ENCODE peak calls at places on chromosomes 11 and 22, in four cellular contexts. C is IMR-90, U is mesendoderm, A is mesenchymal stem cell. I is an unnamed sample.
A peak's percentile ranks its signal among the peaks of the same experiment; 100 is the strongest.

GRCh38 chr22:19666663-19667593 is 47.4 kb upstream of the SEPTIN5 start:
- DNase-seq in C (peak; percentile 77), U (no peak), A (no peak), I (no peak)

GRCh38 chr22:35648066-35649025 is at the start of gene APOL6:
- DNase-seq in C (peak; percentile 76), U (no peak), A (peak; percentile 95), I (peak; percentile 47)

GRCh38 chr11:88402192-88402715 is 64.7 kb upstream of the CTSC start:
- DNase-seq in C (peak; percentile 90), U (no peak), A (peak; percentile 88), I (no peak)

GRCh38 chr11:69137148-69137844 is 18.4 kb upstream of the SMIM38 start:
- DNase-seq in C (no peak), U (no peak), A (no peak), I (no peak)

GRCh38 chr22:18112440-18112839 is 1.8 kb downstream of the TUBA8 start:
- DNase-seq in C (no peak), U (no peak), A (no peak), I (no peak)

GRCh38 chr11:108016647-108017046 is 7.9 kb downstream of the CUL5 start:
- DNase-seq in C (no peak), U (no peak), A (no peak), I (no peak)

GRCh38 chr11:121754603-121755002 is 301.8 kb upstream of the SORL1-AS1 start:
- DNase-seq in C (peak; percentile 14), U (no peak), A (no peak), I (no peak)

GRCh38 chr11:7511405-7511804 is 2.4 kb upstream of the PPFIBP2 start:
- DNase-seq in C (no peak), U (no peak), A (no peak), I (no peak)

GRCh38 chr22:50314455-50315288 is 7.2 kb upstream of the PLXNB2 start:
- DNase-seq in C (no peak), U (no peak), A (no peak), I (peak; percentile 59)

GRCh38 chr22:36510966-36511881 is 4.4 kb upstream of the FOXRED2 start:
- DNase-seq in C (peak; percentile 51), U (peak; percentile 75), A (peak; percentile 72), I (peak; percentile 68)

GRCh38 chr22:29816128-29816527 is 21.9 kb downstream of the ASCC2 start:
- DNase-seq in C (no peak), U (no peak), A (no peak), I (no peak)

GRCh38 chr11:31757245-31757835 is 53.8 kb downstream of the PAX6 start:
- DNase-seq in C (no peak), U (no peak), A (no peak), I (no peak)

GRCh38 chr22:39468487-39469325 is 11.9 kb downstream of the MGAT3 start:
- DNase-seq in C (no peak), U (no peak), A (no peak), I (no peak)

GRCh38 chr22:39469681-39470461 is 13.1 kb downstream of the MGAT3 start:
- DNase-seq in C (no peak), U (no peak), A (no peak), I (no peak)

GRCh38 chr22:39469326-39469680 is 12.5 kb downstream of the MGAT3 start:
- DNase-seq in C (no peak), U (no peak), A (no peak), I (no peak)

GRCh38 chr22:39471421-39472141 is 14.8 kb downstream of the MGAT3 start:
- DNase-seq in C (peak; percentile 51), U (peak; percentile 80), A (peak; percentile 76), I (no peak)

GRCh38 chr22:39470462-39471335 is 13.9 kb downstream of the MGAT3 start:
- DNase-seq in C (no peak), U (no peak), A (no peak), I (no peak)
- H3K79me1 ChIP-seq in C (no peaks in the 10 kb centered on the region), U (no peaks in the 10 kb centered on the region), A (no peaks in the 10 kb centered on the region), I (no peaks in the 10 kb centered on the region)

GRCh38 chr11:61972112-61972795 is 4.8 kb upstream of the FTH1 start:
- DNase-seq in C (no peak), U (no peak), A (no peak), I (no peak)

GRCh38 chr11:61969838-61970452 is 2.5 kb upstream of the FTH1 start:
- DNase-seq in C (peak; percentile 87), U (no peak), A (peak; percentile 86), I (no peak)

GRCh38 chr11:61972796-61973602 is 5.6 kb upstream of the FTH1 start:
- DNase-seq in C (peak; percentile 91), U (no peak), A (peak; percentile 97), I (no peak)

GRCh38 chr11:61969391-61969758 is 1.9 kb upstream of the FTH1 start:
- DNase-seq in C (no peak), U (no peak), A (no peak), I (no peak)

DNA sequence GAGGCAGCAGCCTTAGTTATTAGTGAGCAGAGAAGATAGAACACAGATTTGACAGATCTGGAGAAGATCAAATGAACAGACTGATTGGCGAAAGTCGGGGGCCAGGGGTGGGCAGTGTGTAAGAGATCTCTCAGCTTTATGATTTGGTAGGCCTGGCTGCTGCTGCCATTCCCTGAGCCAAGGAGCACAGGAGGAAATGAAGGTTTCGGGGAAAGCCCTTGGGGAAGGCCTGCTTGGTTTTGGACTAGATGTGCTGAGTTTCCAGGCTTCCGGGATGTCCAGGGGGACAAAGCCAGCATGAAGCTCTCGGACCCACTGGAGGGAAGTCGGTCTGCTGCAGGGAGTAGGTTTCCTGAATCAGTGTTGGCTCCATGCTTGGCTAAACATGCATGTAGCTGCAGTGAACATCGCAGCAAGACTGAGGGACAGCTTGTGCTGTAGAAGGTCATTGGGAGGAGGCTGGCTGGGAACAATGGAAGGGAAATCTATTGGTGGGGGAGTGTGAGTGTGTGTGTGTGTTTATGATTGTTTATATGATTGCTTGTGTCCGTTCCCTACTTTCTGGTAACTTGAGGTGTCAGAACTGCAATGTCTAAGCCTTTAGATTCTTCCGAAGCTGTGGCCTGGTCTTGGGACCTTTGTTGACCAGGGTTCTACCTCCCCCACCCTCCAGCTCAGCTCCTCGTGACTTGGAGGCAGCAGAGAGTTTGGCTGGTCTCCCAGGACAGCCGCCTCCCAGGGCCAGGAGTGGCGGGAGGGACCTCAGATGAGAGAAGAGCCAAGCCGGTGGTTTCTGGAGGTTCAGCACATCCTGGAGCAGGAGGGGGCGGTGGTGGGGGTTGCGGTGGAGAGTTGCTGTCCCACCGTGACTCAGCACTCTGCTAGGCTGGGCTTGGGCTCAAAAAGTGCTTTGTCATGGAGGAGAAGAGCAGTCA is 4.0 kb upstream of the FTH1 start:
- DNase-seq in C (peak; percentile 99), U (peak; percentile 100), A (peak; percentile 99), I (peak; percentile 86)
- H3K79me1 ChIP-seq in C (peaks cover 7% of the 10 kb centered on the region), U (peaks cover 7% of the 10 kb centered on the region), A (peaks cover 5% of the 10 kb centered on the region), I (no peaks in the 10 kb centered on the region)

DNA sequence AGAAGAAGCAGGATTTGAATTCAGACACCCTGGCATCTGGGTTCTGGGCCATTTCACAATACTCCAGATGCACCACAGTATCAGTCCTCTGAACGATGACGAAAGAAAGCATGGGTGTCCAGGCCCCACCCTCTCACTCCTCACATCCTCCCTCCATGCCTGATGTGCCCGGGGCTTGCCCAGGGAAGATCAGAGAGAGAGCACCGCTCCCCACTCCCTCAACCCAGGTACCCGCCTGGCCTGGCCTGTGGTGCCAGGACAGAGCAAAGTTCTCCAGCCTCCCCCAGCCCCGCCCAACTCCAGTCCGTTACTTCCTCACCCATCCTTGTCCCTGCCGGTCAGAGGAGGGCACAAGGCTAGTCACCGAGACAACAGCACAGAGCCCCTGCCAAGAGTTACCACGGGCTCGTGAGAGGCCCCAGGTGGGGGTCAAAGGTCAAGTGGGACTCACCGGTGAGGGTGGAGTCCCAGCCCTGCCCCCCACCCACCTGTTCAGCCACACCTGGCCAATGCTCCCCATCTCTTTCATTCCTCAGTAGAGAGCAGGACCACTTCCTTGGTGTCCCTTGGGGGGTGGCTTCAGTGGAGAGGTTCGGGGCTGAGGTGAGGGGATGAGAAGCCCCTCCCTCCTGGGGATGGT is 8.1 kb downstream of the BCL9L start:
- DNase-seq in C (peak; percentile 91), U (peak; percentile 48), A (peak; percentile 96), I (no peak)
- H3K79me1 ChIP-seq in C (peaks cover 13% of the 10 kb centered on the region), U (peaks cover 32% of the 10 kb centered on the region), A (no peaks in the 10 kb centered on the region), I (peaks cover 14% of the 10 kb centered on the region)

DNA sequence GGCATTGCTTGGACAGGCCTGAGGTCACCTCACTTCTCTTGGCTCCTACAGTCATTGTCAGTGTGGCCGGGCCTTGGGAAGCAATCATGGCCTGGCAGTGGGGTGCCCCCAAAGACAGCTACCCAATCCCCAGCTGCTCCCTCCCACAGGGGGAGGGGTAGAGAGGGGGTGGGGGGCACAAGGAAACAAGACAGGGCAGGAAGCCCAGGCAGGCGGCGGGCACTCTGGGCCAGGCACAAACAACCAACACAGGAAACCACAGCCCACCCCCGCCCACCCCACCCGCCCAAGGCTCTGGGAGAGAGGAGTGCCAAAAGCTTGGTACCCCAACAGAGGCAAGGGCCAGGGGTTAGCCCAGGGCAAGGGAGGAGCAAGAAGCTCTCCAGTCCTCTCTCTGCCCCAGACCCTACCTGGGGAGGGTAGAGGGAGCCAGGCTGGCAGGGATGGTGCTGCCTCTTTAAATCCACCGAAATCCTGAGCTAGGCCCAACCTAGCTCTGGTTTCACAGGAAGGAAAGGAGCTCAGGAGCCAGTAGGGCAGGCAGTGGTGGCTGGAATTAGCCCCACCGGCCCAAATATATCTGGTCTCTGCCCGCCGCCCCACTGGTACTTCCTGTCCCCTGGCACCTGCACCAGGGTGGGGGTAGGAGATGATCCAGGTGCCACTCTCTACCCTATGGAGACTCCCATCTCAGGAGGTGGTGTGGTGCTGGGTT is 12.2 kb downstream of the BCL9L start:
- DNase-seq in C (no peak), U (no peak), A (no peak), I (no peak)
- H3K79me1 ChIP-seq in C (peaks cover 9% of the 10 kb centered on the region), U (peaks cover 30% of the 10 kb centered on the region), A (no peaks in the 10 kb centered on the region), I (peaks cover 12% of the 10 kb centered on the region)

GRCh38 chr11:118924591-118925585 is 838 bp downstream of the BCL9L start:
- DNase-seq in C (peak; percentile 33), U (peak; percentile 78), A (peak; percentile 60), I (peak; percentile 83)
- H3K79me1 ChIP-seq in C (peaks cover 8% of the 10 kb centered on the region), U (peaks cover 13% of the 10 kb centered on the region), A (no peaks in the 10 kb centered on the region), I (peaks cover 22% of the 10 kb centered on the region)